ENCODE peak calls at places on chromosome 14, in four cellular contexts. L is neural progenitor cell, Y is HCT116, T is PC-3. K is an unnamed sample. For H3K4me1, the result is how much of the 10 kb centered on the place peaks cover.

GRCh38 chr14:100529561-100530031 is 57.6 kb downstream of the BEGAIN start:
- DNase-seq in Y (no peak), L (no peak), T (no peak), K (no peak)

GRCh38 chr14:97120204-97121120 is 323.3 kb downstream of the VRK1 start:
- DNase-seq in T (peak), L (no peak), Y (no peak), K (no peak)

GRCh38 chr14:101350021-101350420 is 211.3 kb upstream of the DIO3 start:
- DNase-seq in Y (no peak), T (no peak), L (no peak), K (no peak)

GRCh38 chr14:59507063-59507751 is 22.9 kb downstream of the JKAMP start:
- DNase-seq in L (peak), Y (peak), T (peak), K (peak)

GRCh38 chr14:100400115-100400514 is 77.0 kb downstream of the SLC25A47 start:
- DNase-seq in T (peak), L (no peak), Y (no peak), K (no peak)

GRCh38 chr14:101083564-101084435 is 180.3 kb upstream of the RTL1 start:
- DNase-seq in L (peak), T (peak), Y (peak), K (no peak)

GRCh38 chr14:80390911-80391310 is 179.6 kb upstream of the DIO2 start:
- DNase-seq in T (peak), Y (no peak), L (peak), K (no peak)

GRCh38 chr14:26410189-26410685 is 187.6 kb downstream of the NOVA1 start:
- DNase-seq in Y (no peak), L (no peak), T (peak), K (no peak)

GRCh38 chr14:102584871-102585869 is 7.3 kb upstream of the RCOR1 start:
- DNase-seq in T (peak), L (peak), Y (no peak), K (no peak)

GRCh38 chr14:64658201-64658600 is 46.0 kb upstream of the PLEKHG3 start:
- DNase-seq in L (no peak), T (no peak), Y (no peak), K (no peak)

GRCh38 chr14:53766106-53766505 is 190.5 kb downstream of the BMP4 start:
- DNase-seq in T (peak), Y (no peak), L (no peak), K (no peak)

GRCh38 chr14:22333408-22334274 is 255.4 kb downstream of the DAD1 start:
- DNase-seq in T (peak), Y (peak), L (peak), K (no peak)

GRCh38 chr14:76252471-76252870 is 100.7 kb downstream of the GPATCH2L start:
- DNase-seq in T (no peak), L (no peak), Y (no peak), K (no peak)

GRCh38 chr14:104353921-104354701 is 215.7 kb downstream of the KIF26A start:
- DNase-seq in T (no peak), L (no peak), Y (no peak), K (no peak)

GRCh38 chr14:76208340-76208739 is 56.6 kb downstream of the GPATCH2L start:
- DNase-seq in L (no peak), Y (no peak), T (no peak), K (no peak)

GRCh38 chr14:76946753-76947077 is 81.8 kb downstream of the IRF2BPL start:
- DNase-seq in T (no peak), L (no peak), Y (no peak), K (no peak)

GRCh38 chr14:21220874-21221477 is 48.3 kb downstream of the HNRNPC start:
- DNase-seq in L (no peak), T (no peak), Y (no peak), K (no peak)

GRCh38 chr14:56125772-56126411 is 7.7 kb downstream of the PELI2 start:
- DNase-seq in L (no peak), Y (no peak), T (no peak), K (no peak)

GRCh38 chr14:101960225-101960624 is 4.1 kb upstream of the DYNC1H1 start:
- DNase-seq in T (peak), L (peak), Y (no peak), K (peak)

GRCh38 chr14:81673930-81674329 is 140.3 kb upstream of the SEL1L start:
- DNase-seq in L (no peak), T (no peak), Y (no peak), K (no peak)

GRCh38 chr14:70700955-70701354 is 59.2 kb downstream of the TTC9 start:
- DNase-seq in L (no peak), Y (no peak), T (no peak), K (no peak)

GRCh38 chr14:59811850-59812249 is 58.7 kb downstream of the RTN1 start:
- DNase-seq in Y (no peak), T (no peak), L (peak), K (no peak)

DNA sequence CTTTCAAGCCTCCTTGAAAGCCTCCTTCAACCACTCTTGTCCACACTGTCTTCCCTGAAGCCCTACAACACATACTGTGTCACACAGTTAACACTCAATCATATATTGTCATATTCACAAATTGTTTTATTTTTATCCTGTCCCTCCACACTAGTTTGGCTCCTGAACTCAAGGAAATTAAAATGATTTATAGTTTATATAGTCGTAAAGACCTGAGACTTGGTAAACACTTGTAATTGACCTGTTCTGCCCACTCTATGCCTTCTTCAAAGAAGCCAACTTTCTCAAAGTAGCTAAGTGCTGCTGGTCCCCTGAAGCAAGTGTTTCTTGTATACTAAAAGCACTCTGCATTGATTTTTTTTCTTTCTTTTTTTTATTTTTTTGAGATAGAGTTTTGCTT is 15.6 kb upstream of the NEK9 start:
- DNase-seq in T (no peak), L (no peak), Y (no peak), K (no peak)
- H3K4me1 ChIP-seq in T (under half), L (under half), Y (under half), K (under half)

GRCh38 chr14:58464652-58465051 is 37.1 kb downstream of the KIAA0586 start:
- DNase-seq in Y (no peak), T (no peak), L (no peak), K (no peak)

GRCh38 chr14:58467575-58467974 is 40.1 kb downstream of the KIAA0586 start:
- DNase-seq in Y (no peak), T (peak), L (no peak), K (no peak)

GRCh38 chr14:58463147-58463546 is 35.6 kb downstream of the KIAA0586 start:
- DNase-seq in Y (no peak), L (no peak), T (peak), K (no peak)

GRCh38 chr14:58466459-58466858 is 38.9 kb downstream of the KIAA0586 start:
- DNase-seq in Y (no peak), T (no peak), L (no peak), K (no peak)

GRCh38 chr14:58465425-58465824 is 37.9 kb downstream of the KIAA0586 start:
- DNase-seq in L (no peak), T (peak), Y (no peak), K (no peak)
- TF ChIP-seq CTCF in L (no peak), T (no peak), Y (no peak), K (no peak)

DNA sequence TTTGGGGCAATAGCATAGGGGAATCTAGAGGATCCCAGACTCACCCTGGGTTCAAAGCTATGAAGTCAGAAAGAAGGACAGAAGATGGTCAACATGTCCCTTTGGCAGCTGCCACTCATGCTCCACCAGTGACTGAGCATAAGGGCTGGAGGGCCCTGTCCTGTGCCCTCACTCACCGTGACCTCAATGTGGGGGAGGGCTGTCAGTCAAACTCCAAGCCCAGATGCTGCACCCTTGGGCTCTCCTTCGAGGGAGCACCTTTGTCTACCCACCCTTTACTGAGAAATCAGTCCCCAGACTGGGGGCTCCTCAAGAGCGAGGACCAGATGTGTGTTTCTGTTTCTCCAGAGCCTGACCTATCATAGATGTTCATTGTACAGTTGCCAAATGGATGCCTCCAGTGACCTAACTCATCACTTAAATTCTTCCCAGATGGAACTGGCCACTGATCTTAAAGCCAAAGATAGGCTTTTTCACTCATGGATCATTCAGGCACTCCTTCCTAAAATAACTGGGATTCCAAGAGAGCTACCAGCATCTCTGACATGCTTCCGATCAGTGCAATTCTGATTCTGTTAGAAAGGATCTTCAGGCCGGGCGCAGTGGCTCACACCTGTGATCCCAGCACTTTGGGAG is 27.2 kb upstream of the VSX2 start:
- DNase-seq in L (no peak), T (no peak), Y (no peak), K (no peak)
- TF ChIP-seq EZH2phosphoT487 in L (no peak), T (no peak), Y (no peak), K (no peak)

GRCh38 chr14:93953263-93953662 is 23.1 kb downstream of the ASB2 start:
- DNase-seq in T (no peak), Y (no peak), L (peak), K (peak)

GRCh38 chr14:93954516-93954830 is 21.9 kb downstream of the ASB2 start:
- DNase-seq in T (no peak), Y (no peak), L (no peak), K (no peak)

GRCh38 chr14:93952829-93953228 is 23.5 kb downstream of the ASB2 start:
- DNase-seq in T (no peak), Y (no peak), L (no peak), K (no peak)

GRCh38 chr14:93954900-93955891 is 21.2 kb downstream of the ASB2 start:
- DNase-seq in Y (no peak), L (no peak), T (no peak), K (peak)

GRCh38 chr14:93953739-93954515 is 22.4 kb downstream of the ASB2 start:
- DNase-seq in L (no peak), Y (no peak), T (no peak), K (no peak)
- H3K4me1 ChIP-seq in L (under half), Y (half or more), T (under half), K (half or more)

GRCh38 chr14:95712398-95712797 is 1.5 kb downstream of the TCL1A start:
- DNase-seq in Y (no peak), T (no peak), L (no peak), K (peak)

GRCh38 chr14:95710106-95710505 is 3.8 kb downstream of the TCL1A start:
- DNase-seq in Y (no peak), T (no peak), L (no peak), K (no peak)

GRCh38 chr14:95711476-95712176 is 2.3 kb downstream of the TCL1A start:
- DNase-seq in L (no peak), T (no peak), Y (no peak), K (peak)

DNA sequence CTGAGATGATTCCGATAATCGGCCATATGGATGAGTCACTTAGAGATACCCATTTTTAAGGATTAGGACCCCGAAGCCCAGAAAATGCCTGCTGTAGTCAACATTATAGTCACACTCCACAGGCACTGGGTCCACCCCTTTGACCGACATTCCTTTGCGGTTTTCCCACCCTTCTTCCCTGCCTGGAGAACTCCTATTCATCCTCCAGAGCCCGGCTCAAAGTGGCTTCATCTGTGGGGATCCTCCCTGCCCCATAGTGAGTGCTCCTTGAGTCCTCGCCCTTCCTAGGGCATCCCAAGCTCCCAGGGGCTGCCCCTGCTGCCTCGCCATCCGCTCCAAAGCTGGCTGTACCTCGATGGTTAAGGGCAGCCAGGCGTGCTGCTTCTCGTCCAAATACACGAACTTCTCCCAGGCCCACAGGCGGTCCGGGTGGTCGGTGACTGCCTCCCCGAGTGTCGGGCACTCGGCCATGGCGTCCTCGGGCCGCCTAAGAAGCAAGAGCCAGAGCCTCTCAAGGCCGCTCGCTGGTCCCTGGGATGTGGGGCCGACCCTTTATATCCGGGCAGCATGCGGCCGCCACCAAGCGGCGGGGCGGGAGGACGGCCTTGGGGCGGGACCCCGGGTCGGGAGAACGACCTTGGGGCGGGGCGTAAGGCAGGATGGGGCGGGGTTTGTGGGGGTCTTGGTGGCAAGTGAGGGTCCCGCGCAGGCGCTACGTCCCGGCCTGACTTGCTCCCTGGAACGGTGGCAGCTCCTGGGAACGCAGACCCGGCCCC is at the start of gene TCL1A:
- DNase-seq in L (no peak), T (no peak), Y (no peak), K (peak)
- TF ChIP-seq CTCF in L (no peak), T (no peak), Y (no peak), K (peak)

GRCh38 chr14:45003924-45004323 is 41.9 kb downstream of the TOGARAM1 start:
- DNase-seq in L (no peak), T (no peak), Y (no peak), K (no peak)
- TF ChIP-seq EZH2phosphoT487 in L (no peak), T (no peak), Y (no peak), K (no peak)